ENCODE peak calls at places on chromosome 18, in seven cellular contexts. J is fibroblast of the aortic adventitia, P is fibroblast of lung, L is epithelial cell of esophagus, U is foreskin fibroblast, S is cardiac fibroblast, Q is neural crest cell. X is an unnamed sample.

GRCh38 chr18:26875040-26875654 is 9.6 kb upstream of the AQP4 start:
- DNase-seq in U (no peak), L (no peak), P (no peak), J (no peak), S (no peak), Q (no peak), X (no peak)

GRCh38 chr18:12423393-12423792 is 15.7 kb downstream of the PRELID3A start:
- DNase-seq in P (no peak), Q (no peak), U (no peak), S (no peak), J (no peak), L (no peak), X (no peak)

GRCh38 chr18:457120-457519 is 43.4 kb downstream of the COLEC12 start:
- DNase-seq in P (peak; percentile 83), U (peak; percentile 89), Q (no peak), J (peak; percentile 95), S (peak; percentile 94), L (no peak), X (peak; percentile 76)

GRCh38 chr18:9673296-9674251 is 34.5 kb upstream of the RAB31 start:
- DNase-seq in J (peak; percentile 85), L (peak; percentile 98), U (peak; percentile 89), P (peak; percentile 83), S (peak; percentile 83), Q (no peak), X (peak; percentile 61)

GRCh38 chr18:50558948-50559749 is 738 bp upstream of the MAPK4 start:
- DNase-seq in S (no peak), Q (peak; percentile 3), J (no peak), P (no peak), L (no peak), U (peak; percentile 19), X (no peak)

GRCh38 chr18:36601316-36601715 is 227.5 kb downstream of the TPGS2 start:
- DNase-seq in P (no peak), L (no peak), U (no peak), J (no peak), Q (no peak), S (no peak), X (no peak)

GRCh38 chr18:12038661-12039417 is 54.8 kb upstream of the ANKRD62 start:
- DNase-seq in J (peak; percentile 71), S (peak; percentile 76), U (peak; percentile 90), P (peak; percentile 76), Q (peak; percentile 87), L (peak; percentile 74), X (peak; percentile 73)

GRCh38 chr18:59300676-59301285 is 17.7 kb downstream of the CPLX4 start:
- DNase-seq in J (no peak), U (no peak), P (no peak), Q (no peak), L (peak; percentile 70), S (no peak), X (no peak)

GRCh38 chr18:23357992-23358594 is 95.0 kb upstream of the RIOK3 start:
- DNase-seq in J (peak; percentile 33), S (no peak), P (no peak), U (no peak), Q (no peak), L (no peak), X (peak; percentile 26)

GRCh38 chr18:3596324-3597158 is 146.6 kb downstream of the TGIF1 start:
- DNase-seq in S (peak; percentile 64), U (peak; percentile 25), J (no peak), L (peak; percentile 12), P (peak; percentile 46), Q (peak; percentile 40), X (peak; percentile 36)

GRCh38 chr18:60732146-60732545 is 359.6 kb upstream of the MC4R start:
- DNase-seq in Q (no peak), S (no peak), L (peak; percentile 51), J (no peak), P (no peak), U (no peak), X (no peak)

GRCh38 chr18:23822590-23823385 is 133.5 kb downstream of the LAMA3 start:
- DNase-seq in U (peak; percentile 75), J (peak; percentile 54), Q (no peak), S (peak; percentile 49), P (no peak), L (peak; percentile 64), X (peak; percentile 54)

GRCh38 chr18:7221424-7222155 is 9.3 kb upstream of the LRRC30 start:
- DNase-seq in P (peak; percentile 78), L (peak; percentile 81), S (peak; percentile 84), U (peak; percentile 73), Q (peak; percentile 52), J (peak; percentile 70), X (peak; percentile 66)

GRCh38 chr18:2173464-2173863 is 397.8 kb downstream of the METTL4 start:
- DNase-seq in Q (no peak), L (peak; percentile 74), S (peak; percentile 83), J (peak; percentile 97), U (peak; percentile 67), P (peak; percentile 78), X (peak; percentile 98)

GRCh38 chr18:39571511-39571910 is 2005.9 kb upstream of the CELF4 start:
- DNase-seq in U (peak; percentile 52), S (peak; percentile 45), L (peak; percentile 39), P (peak; percentile 49), J (peak; percentile 19), Q (no peak), X (peak; percentile 22)

GRCh38 chr18:22643731-22644130 is 226.0 kb upstream of the CTAGE1 start:
- DNase-seq in S (peak; percentile 8), Q (no peak), P (no peak), L (no peak), U (no peak), J (peak; percentile 63), X (peak; percentile 25)

GRCh38 chr18:65459741-65460140 is 291.1 kb upstream of the CDH7 start:
- DNase-seq in S (no peak), U (no peak), L (no peak), Q (no peak), J (no peak), P (no peak), X (no peak)

GRCh38 chr18:78612801-78613200 is 366.8 kb upstream of the SALL3 start:
- DNase-seq in P (no peak), Q (no peak), L (no peak), J (no peak), S (no peak), U (no peak), X (no peak)

DNA sequence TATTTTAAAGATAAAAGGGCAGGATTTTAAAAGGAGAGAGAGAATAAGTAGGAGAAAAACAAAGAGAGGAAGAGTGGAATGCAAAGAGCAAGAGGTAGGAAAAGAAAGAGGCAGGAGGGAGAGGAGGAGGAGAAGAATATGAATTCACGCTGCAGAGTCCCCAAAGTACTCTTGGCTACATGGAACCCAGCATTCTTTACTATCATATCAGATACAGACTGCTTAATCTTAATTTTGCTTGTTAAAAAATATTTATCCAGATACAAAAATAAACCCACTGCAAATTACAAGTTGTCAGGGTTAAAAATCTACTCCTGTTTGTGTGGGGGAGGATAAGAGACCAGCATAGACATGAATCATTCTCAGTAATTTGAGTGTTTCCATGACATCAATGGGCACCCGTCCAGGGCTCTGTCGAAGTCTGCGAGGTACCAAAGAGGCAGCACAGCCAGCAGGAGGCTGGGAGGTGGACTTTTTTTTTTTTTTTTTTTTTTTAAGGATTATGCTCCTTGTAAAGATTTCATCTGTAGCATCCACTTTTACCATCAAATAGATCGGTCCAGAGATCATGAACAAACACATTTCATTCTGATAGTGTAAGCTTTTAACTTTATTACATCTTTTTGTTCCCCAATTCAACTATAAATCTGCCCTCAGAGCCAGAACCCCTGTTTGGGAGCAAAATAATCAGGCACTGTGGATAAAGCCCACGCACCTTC is 182.2 kb downstream of the TCF4 start:
- DNase-seq in Q (no peak), P (peak; percentile 96), S (peak; percentile 98), L (peak; percentile 88), U (peak; percentile 95), J (peak; percentile 96), X (peak; percentile 95)
- TF ChIP-seq CTCF in Q (no peak), P (no peak), S (peak; percentile 25), L (peak; percentile 39), U (no peak), J (peak; percentile 31), X (peak; percentile 8)

GRCh38 chr18:76274470-76275289 is 220.4 kb downstream of the ZNF516 start:
- DNase-seq in J (no peak), S (no peak), Q (peak; percentile 41), P (no peak), L (no peak), U (peak; percentile 35), X (no peak)
- TF ChIP-seq CTCF in J (no peak), S (no peak), Q (peak; percentile 64), P (no peak), L (peak; percentile 38), U (no peak), X (peak; percentile 8)

DNA sequence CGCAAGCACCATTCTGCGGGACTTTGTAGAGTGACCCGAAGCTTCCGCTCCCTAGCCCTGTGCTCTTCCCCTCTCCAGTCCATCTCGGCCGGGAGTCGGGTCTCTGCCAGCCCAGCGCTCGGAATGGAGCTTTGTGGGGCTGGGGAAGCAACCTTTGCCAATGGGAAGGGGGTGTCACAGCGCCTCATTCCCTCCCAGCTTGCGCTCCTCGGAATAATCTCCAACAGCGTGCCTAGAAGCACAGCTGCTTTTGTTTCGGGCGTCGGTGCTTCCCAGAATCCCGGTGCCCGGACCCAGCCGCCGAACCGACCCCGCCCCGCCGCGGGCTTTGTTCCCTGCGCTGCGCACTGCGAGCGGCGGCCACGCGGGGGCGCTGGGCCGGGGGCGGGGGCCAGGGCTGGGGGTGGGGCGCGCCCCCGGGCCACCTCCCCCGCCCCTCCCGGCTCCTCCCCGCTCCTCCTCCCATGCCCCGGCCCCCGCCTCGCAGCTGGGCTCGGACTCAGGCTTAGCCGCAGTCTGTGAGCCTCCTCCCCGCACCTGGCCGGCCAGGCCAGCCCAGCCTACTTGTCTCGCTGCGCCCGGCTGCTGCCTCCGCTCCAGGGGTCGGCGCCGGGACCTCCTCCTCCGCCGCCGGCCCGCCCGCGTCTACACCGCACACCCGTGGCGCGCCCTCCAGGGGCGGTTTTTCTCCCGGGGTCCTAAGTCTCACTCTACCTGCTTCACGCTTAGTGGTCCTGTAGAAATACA is 77.7 kb upstream of the SMAD2 start:
- DNase-seq in U (peak; percentile 71), J (no peak), S (peak; percentile 32), L (peak; percentile 62), Q (peak; percentile 66), P (no peak), X (peak; percentile 51)
- TF ChIP-seq CTCF in U (no peak), J (peak; percentile 46), S (no peak), L (peak; percentile 24), Q (peak; percentile 91), P (peak; percentile 28), X (peak; percentile 41)

GRCh38 chr18:68733693-68734092 is 18.8 kb upstream of the TMX3 start:
- DNase-seq in L (no peak), S (peak; percentile 16), J (no peak), Q (no peak), U (peak; percentile 29), P (peak; percentile 13), X (peak; percentile 24)
- TF ChIP-seq CTCF in L (no peak), S (no peak), J (no peak), Q (no peak), U (no peak), P (no peak), X (peak; percentile 12)

GRCh38 chr18:52045946-52046345 is 294.1 kb upstream of the DCC start:
- DNase-seq in U (no peak), J (no peak), Q (no peak), S (no peak), L (no peak), P (no peak), X (peak; percentile 3)
- TF ChIP-seq CTCF in U (no peak), J (no peak), Q (no peak), S (no peak), L (no peak), P (no peak), X (no peak)